ENCODE peak calls at places on chromosomes 2 and 18, in four cellular contexts. N is substantia nigra, E is hypothalamus, M is Ammon's horn. B is an unnamed sample.

GRCh38 chr2:88350262-88350640 is 102.2 kb downstream of the FOXI3 start:
- DNase-seq in N (no peak), M (no peak), E (no peak), B (no peak)

GRCh38 chr2:236055471-236055870 is 112.7 kb downstream of the GBX2 start:
- DNase-seq in M (no peak), E (no peak), N (no peak), B (no peak)

GRCh38 chr18:32425466-32425865 is 45.2 kb downstream of the GAREM1 start:
- DNase-seq in E (no peak), N (no peak), M (no peak), B (no peak)

GRCh38 chr2:217360781-217361485 is 501.1 kb upstream of the TNP1 start:
- DNase-seq in N (no peak), M (no peak), E (no peak), B (no peak)

GRCh38 chr2:235384624-235385023 is 109.2 kb upstream of the AGAP1 start:
- DNase-seq in M (peak), N (peak), E (peak), B (no peak)

GRCh38 chr2:240981273-240981672 is 17.1 kb upstream of the SNED1 start:
- DNase-seq in N (no peak), M (no peak), E (no peak), B (no peak)

GRCh38 chr2:11938196-11938595 is 191.8 kb downstream of the LPIN1 start:
- DNase-seq in M (no peak), E (no peak), N (no peak), B (no peak)

GRCh38 chr18:26656944-26657536 is 108.7 kb upstream of the KCTD1 start:
- DNase-seq in E (no peak), M (peak), N (peak), B (no peak)

GRCh38 chr18:77650799-77651385 is 401.2 kb downstream of the GALR1 start:
- DNase-seq in M (peak), E (peak), N (peak), B (peak)

GRCh38 chr2:112155331-112156151 is 17.4 kb downstream of the FBLN7 start:
- DNase-seq in M (no peak), E (no peak), N (no peak), B (peak)

GRCh38 chr2:131488306-131489205 is 3.6 kb downstream of the MZT2A start:
- DNase-seq in N (no peak), E (no peak), M (no peak), B (no peak)

GRCh38 chr18:13457327-13457726 is 238.8 kb downstream of the LDLRAD4 start:
- DNase-seq in E (no peak), M (no peak), N (no peak), B (no peak)

GRCh38 chr2:37631698-37632097 is 39.7 kb downstream of the CDC42EP3 start:
- DNase-seq in N (no peak), M (no peak), E (no peak), B (no peak)

GRCh38 chr18:76491801-76492668 is 3.0 kb downstream of the ZNF516 start:
- DNase-seq in M (peak), E (no peak), N (no peak), B (no peak)

GRCh38 chr2:26619649-26620605 is 21.2 kb downstream of the CIB4 start:
- DNase-seq in N (no peak), M (no peak), E (no peak), B (no peak)

B was measured in effector CD4-positive, alpha-beta T cell.